ENCODE peak calls at places on chromosome 12, in seven cellular contexts. G is SW480; A is T follicular helper cell; O is AG10803; B is stimulated activated CD4-positive, alpha-beta T cell treated with anti-CD3 and anti-CD28 coated beads, TNF-alpha, amount 100 ng/mL, for 4 hours; P is WTC11; Z is AG04450. U is an unnamed sample.

GRCh38 chr12:56699020-56699661 is 11.1 kb upstream of the PTGES3 start:
- DNase-seq in G (no peak), Z (no peak), B (no peak), A (no peak), P (no peak), O (peak; percentile 15), U (no peak)

GRCh38 chr12:47814539-47815170 is 5.0 kb downstream of the HDAC7 start:
- DNase-seq in O (no peak), G (no peak), B (no peak), A (no peak), Z (no peak), P (no peak), U (no peak)

GRCh38 chr12:98893126-98893525 is 248.0 kb downstream of the APAF1 start:
- DNase-seq in A (no peak), Z (no peak), G (no peak), B (no peak), O (no peak), P (no peak), U (no peak)

GRCh38 chr12:130698106-130698505 is 18.0 kb downstream of the RIMBP2 start:
- DNase-seq in B (no peak), P (no peak), A (no peak), Z (no peak), O (no peak), G (peak; percentile 6), U (no peak)

GRCh38 chr12:27969901-27970390 is 2.6 kb downstream of the PTHLH start:
- DNase-seq in G (peak; percentile 88), O (peak; percentile 59), P (peak; percentile 81), B (peak; percentile 40), Z (no peak), A (no peak), U (no peak)

GRCh38 chr12:32400866-32401265 is 1.5 kb downstream of the FGD4 start:
- DNase-seq in B (no peak), Z (no peak), P (no peak), O (no peak), A (no peak), G (no peak), U (no peak)

GRCh38 chr12:53053223-53054111 is 3.6 kb downstream of the TNS2 start:
- DNase-seq in A (peak; percentile 52), B (no peak), Z (no peak), G (peak; percentile 83), P (peak; percentile 91), O (no peak), U (peak; percentile 72)

GRCh38 chr12:67748761-67749075 is 100.2 kb downstream of the DYRK2 start:
- DNase-seq in O (peak; percentile 3), G (peak; percentile 36), P (no peak), A (no peak), Z (no peak), B (no peak), U (no peak)

GRCh38 chr12:116319851-116320621 is 42.5 kb upstream of the MED13L start:
- DNase-seq in O (peak; percentile 97), A (no peak), Z (peak; percentile 81), P (no peak), G (no peak), B (no peak), U (no peak)

GRCh38 chr12:62833634-62834033 is 101.3 kb downstream of the PPM1H start:
- DNase-seq in G (no peak), P (no peak), O (no peak), Z (no peak), A (no peak), B (no peak), U (no peak)

GRCh38 chr12:120757226-120757742 is 31.7 kb downstream of the ACADS start:
- DNase-seq in P (no peak), O (no peak), G (no peak), Z (no peak), A (no peak), B (no peak), U (no peak)

GRCh38 chr12:118853634-118854033 is 127.7 kb upstream of the SRRM4 start:
- DNase-seq in Z (no peak), B (no peak), P (peak; percentile 43), O (no peak), G (no peak), A (no peak), U (no peak)

GRCh38 chr12:132285311-132285741 is 44.1 kb downstream of the GALNT9 start:
- DNase-seq in B (no peak), P (no peak), O (no peak), A (no peak), Z (no peak), G (peak; percentile 49), U (no peak)

GRCh38 chr12:57096099-57096572 is 7.2 kb downstream of the NAB2 start:
- DNase-seq in A (no peak), Z (no peak), B (no peak), G (no peak), P (no peak), O (no peak), U (no peak)

GRCh38 chr12:132812631-132813305 is 15.9 kb downstream of the GOLGA3 start:
- DNase-seq in G (no peak), B (no peak), Z (peak; percentile 36), O (peak; percentile 34), A (no peak), P (no peak), U (no peak)

GRCh38 chr12:105025890-105026289 is 39.8 kb downstream of the NOPCHAP1 start:
- DNase-seq in G (no peak), B (no peak), Z (peak; percentile 15), P (no peak), O (peak; percentile 75), A (no peak), U (no peak)

GRCh38 chr12:39300799-39301198 is 142.1 kb downstream of the KIF21A start:
- DNase-seq in P (no peak), B (no peak), O (peak; percentile 33), G (no peak), A (no peak), Z (no peak), U (no peak)

GRCh38 chr12:52526511-52526951 is 6.3 kb upstream of the KRT5 start:
- DNase-seq in G (no peak), A (no peak), P (no peak), O (no peak), Z (no peak), B (no peak), U (peak; percentile 25)

GRCh38 chr12:51127050-51127729 is 43.8 kb upstream of the CSRNP2 start:
- DNase-seq in B (no peak), Z (no peak), G (no peak), O (no peak), A (no peak), P (no peak), U (no peak)

GRCh38 chr12:27460471-27460978 is 14.0 kb downstream of the SMCO2 start:
- DNase-seq in O (no peak), Z (no peak), P (no peak), A (no peak), G (peak; percentile 72), B (peak; percentile 3), U (no peak)

GRCh38 chr12:65960820-65961691 is 136.8 kb downstream of the HMGA2 start:
- DNase-seq in Z (no peak), P (no peak), B (no peak), A (no peak), G (peak; percentile 18), O (no peak), U (no peak)

GRCh38 chr12:2163172-2163927 is 110.6 kb downstream of the CACNA1C start:
- DNase-seq in Z (peak; percentile 95), O (peak; percentile 96), G (no peak), A (no peak), P (no peak), B (no peak), U (no peak)

GRCh38 chr12:19779393-19780056 is 340.2 kb downstream of the AEBP2 start:
- DNase-seq in B (no peak), G (no peak), O (peak; percentile 12), P (peak; percentile 47), Z (no peak), A (no peak), U (no peak)

GRCh38 chr12:77124767-77125166 is 59.4 kb upstream of the E2F7 start:
- DNase-seq in G (no peak), O (peak; percentile 58), P (no peak), Z (no peak), B (no peak), A (no peak), U (no peak)

GRCh38 chr12:106118-106561 is 39.6 kb downstream of the IQSEC3 start:
- DNase-seq in A (no peak), P (peak; percentile 46), Z (no peak), G (peak; percentile 76), O (peak; percentile 1), B (no peak), U (no peak)

GRCh38 chr12:113373966-113374365 is 15.6 kb downstream of the PLBD2 start:
- DNase-seq in B (no peak), A (no peak), O (no peak), P (no peak), G (no peak), Z (no peak), U (no peak)

GRCh38 chr12:27505124-27505523 is 18.9 kb upstream of the PPFIBP1 start:
- DNase-seq in O (peak; percentile 91), G (no peak), A (no peak), B (no peak), Z (no peak), P (no peak), U (no peak)

GRCh38 chr12:83763425-83763824 is 1076.7 kb downstream of the TMTC2 start:
- DNase-seq in O (no peak), B (no peak), P (no peak), Z (no peak), G (no peak), A (no peak), U (no peak)

GRCh38 chr12:113381237-113381636 is 22.4 kb downstream of the SDS start:
- DNase-seq in P (no peak), O (no peak), G (no peak), B (no peak), Z (no peak), A (no peak), U (no peak)

GRCh38 chr12:100020370-100020769 is 35.6 kb upstream of the ANKS1B start:
- DNase-seq in P (no peak), Z (no peak), B (no peak), O (no peak), A (no peak), G (no peak), U (no peak)

GRCh38 chr12:112386726-112387125 is 4.5 kb upstream of the HECTD4 start:
- DNase-seq in B (no peak), G (no peak), P (no peak), Z (peak; percentile 63), A (no peak), O (peak; percentile 75), U (no peak)

GRCh38 chr12:30923057-30923456 is 3.5 kb upstream of the TSPAN11 start:
- DNase-seq in G (no peak), O (no peak), Z (no peak), B (no peak), A (no peak), P (no peak), U (no peak)

GRCh38 chr12:46217686-46218508 is 50.9 kb downstream of the SLC38A1 start:
- DNase-seq in G (no peak), O (no peak), P (no peak), A (peak; percentile 50), Z (no peak), B (no peak), U (no peak)

GRCh38 chr12:22234561-22234960 is 99.9 kb downstream of the ST8SIA1 start:
- DNase-seq in Z (no peak), A (no peak), O (peak; percentile 91), P (no peak), G (no peak), B (no peak), U (no peak)

GRCh38 chr12:20426191-20426590 is 57.9 kb downstream of the PDE3A start:
- DNase-seq in P (no peak), G (no peak), Z (no peak), A (no peak), B (no peak), O (peak; percentile 79), U (no peak)

GRCh38 chr12:1639538-1639937 is 10.5 kb downstream of the WNT5B start:
- DNase-seq in P (no peak), G (no peak), A (no peak), Z (no peak), B (no peak), O (no peak), U (no peak)